ENCODE peak calls at places on chromosomes 3 and 15, in seven cellular contexts. I is esophagus squamous epithelium, B is cardiac fibroblast, A is tibial nerve, C is transverse colon, U is WTC11, O is adrenal gland. H is an unnamed sample.

GRCh38 chr3:38990621-38991020 is 61.1 kb downstream of the SCN11A start:
- DNase-seq in I (no peak), B (no peak), A (no peak), C (no peak), U (no peak), O (no peak), H (no peak)

GRCh38 chr15:66294932-66295235 is 1.5 kb downstream of the DIS3L start:
- DNase-seq in I (no peak), B (no peak), A (no peak), C (no peak), U (no peak), O (no peak), H (peak; percentile 32)

GRCh38 chr3:156334841-156335545 is 214.6 kb downstream of the KCNAB1 start:
- DNase-seq in I (no peak), B (no peak), A (no peak), C (no peak), U (no peak), O (no peak), H (no peak)

GRCh38 chr3:110521019-110521418 is 550.6 kb upstream of the NECTIN3 start:
- DNase-seq in I (no peak), B (peak; percentile 97), A (no peak), C (no peak), U (no peak), O (no peak), H (peak; percentile 88)

GRCh38 chr3:123372789-123373534 is 75.9 kb downstream of the ADCY5 start:
- DNase-seq in I (no peak), B (no peak), A (no peak), C (no peak), U (no peak), O (no peak), H (no peak)

GRCh38 chr3:13274125-13274873 is 145.8 kb downstream of the NUP210 start:
- DNase-seq in I (no peak), B (no peak), A (no peak), C (no peak), U (peak; percentile 11), O (no peak), H (no peak)

GRCh38 chr15:57668074-57668473 is 38.4 kb upstream of the POLR2M start:
- DNase-seq in I (no peak), B (no peak), A (no peak), C (no peak), U (no peak), O (no peak), H (no peak)

GRCh38 chr15:95017950-95018349 is 786.6 kb downstream of the MCTP2 start:
- DNase-seq in I (no peak), B (peak; percentile 48), A (peak; percentile 31), C (peak; percentile 16), U (peak; percentile 34), O (peak; percentile 84), H (peak; percentile 67)

GRCh38 chr3:50327943-50328691 is at the start of gene TUSC2:
- DNase-seq in I (peak; percentile 78), B (peak; percentile 97), A (peak; percentile 98), C (peak; percentile 99), U (peak; percentile 96), O (peak; percentile 99), H (peak; percentile 97)

GRCh38 chr15:101698314-101698713 is 26.0 kb downstream of the TARS3 start:
- DNase-seq in I (no peak), B (no peak), A (no peak), C (no peak), U (no peak), O (no peak), H (peak; percentile 64)

GRCh38 chr3:119350114-119350513 is 55.9 kb downstream of the ARHGAP31 start:
- DNase-seq in I (no peak), B (peak; percentile 46), A (no peak), C (no peak), U (peak; percentile 66), O (peak; percentile 56), H (no peak)

GRCh38 chr15:96130734-96131133 is 199.8 kb upstream of the NR2F2 start:
- DNase-seq in I (no peak), B (no peak), A (no peak), C (no peak), U (no peak), O (no peak), H (no peak)

GRCh38 chr3:150367771-150368170 is 40.3 kb upstream of the TSC22D2 start:
- DNase-seq in I (no peak), B (peak; percentile 40), A (no peak), C (no peak), U (no peak), O (no peak), H (no peak)

GRCh38 chr3:150371741-150372254 is 36.3 kb upstream of the TSC22D2 start:
- DNase-seq in I (no peak), B (peak; percentile 100), A (no peak), C (peak; percentile 44), U (no peak), O (peak; percentile 86), H (peak; percentile 96)

GRCh38 chr3:150370982-150371381 is 37.1 kb upstream of the TSC22D2 start:
- DNase-seq in I (no peak), B (peak; percentile 46), A (no peak), C (no peak), U (no peak), O (no peak), H (no peak)

GRCh38 chr3:150372320-150373118 is 35.6 kb upstream of the TSC22D2 start:
- DNase-seq in I (no peak), B (peak; percentile 55), A (no peak), C (no peak), U (no peak), O (no peak), H (no peak)

DNA sequence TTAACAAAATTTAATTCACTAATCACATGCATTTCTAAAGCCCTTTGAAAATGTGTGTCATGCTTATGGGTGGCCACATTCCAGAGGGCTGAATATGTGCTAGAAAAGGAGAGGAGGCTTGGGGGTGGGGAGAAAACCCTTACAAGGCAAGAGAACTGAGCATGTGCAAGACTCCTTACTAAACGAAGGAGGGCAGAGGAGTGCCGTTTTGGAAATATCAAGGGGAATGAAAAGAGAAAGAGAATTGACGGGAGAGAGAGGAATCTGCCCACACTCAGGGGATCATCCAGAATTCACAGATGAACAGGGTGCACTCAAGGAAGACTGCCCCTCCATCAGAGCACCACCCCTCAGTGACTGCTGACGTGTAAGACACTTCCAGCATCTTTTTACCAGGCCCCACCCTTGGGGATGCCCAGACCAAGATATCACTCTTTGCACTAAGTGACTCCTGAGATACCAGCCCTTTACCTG is 37.9 kb upstream of the TSC22D2 start:
- DNase-seq in I (no peak), B (peak; percentile 98), A (no peak), C (peak; percentile 39), U (peak; percentile 27), O (peak; percentile 82), H (peak; percentile 95)
- TF ChIP-seq CTCF in I (no peak), B (peak; percentile 6), A (no peak), C (no peak), U (no peak), O (peak; percentile 21), H (no peak)

DNA sequence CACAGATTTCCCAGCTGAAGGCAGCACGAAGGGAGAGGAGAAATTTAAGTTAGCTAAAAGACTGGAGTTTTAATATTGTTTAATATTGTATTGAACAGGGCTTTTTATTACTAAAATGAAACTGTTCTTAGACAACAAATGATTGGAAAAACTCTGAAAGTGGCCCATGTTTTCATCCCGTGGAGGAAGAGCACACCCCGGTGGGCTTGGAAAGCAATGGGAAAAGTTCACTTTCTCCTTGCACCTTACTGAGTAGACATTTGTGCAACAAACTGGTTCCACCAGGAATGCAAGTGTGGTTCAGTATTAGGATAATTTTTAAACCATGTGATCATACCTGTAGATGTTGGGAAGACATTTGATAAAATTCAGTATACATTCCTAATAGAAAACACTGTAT is 8.2 kb upstream of the ESYT3 start:
- DNase-seq in I (no peak), B (peak; percentile 41), A (no peak), C (no peak), U (no peak), O (no peak), H (no peak)
- TF ChIP-seq CTCF in I (peak; percentile 11), B (peak; percentile 45), A (peak; percentile 48), C (no peak), U (no peak), O (peak; percentile 47), H (no peak)

GRCh38 chr3:62655319-62656063 is 219.7 kb downstream of the CADPS start:
- DNase-seq in I (no peak), B (no peak), A (no peak), C (no peak), U (no peak), O (no peak), H (no peak)

GRCh38 chr3:62653806-62654205 is 221.4 kb downstream of the CADPS start:
- DNase-seq in I (no peak), B (no peak), A (no peak), C (no peak), U (no peak), O (no peak), H (no peak)

GRCh38 chr3:62662680-62663079 is 212.5 kb downstream of the CADPS start:
- DNase-seq in I (no peak), B (no peak), A (no peak), C (no peak), U (no peak), O (no peak), H (no peak)

GRCh38 chr3:62659660-62660059 is 215.6 kb downstream of the CADPS start:
- DNase-seq in I (no peak), B (no peak), A (no peak), C (no peak), U (no peak), O (no peak), H (no peak)
- TF ChIP-seq CTCF in I (no peak), B (no peak), A (no peak), C (no peak), U (no peak), O (no peak), H (no peak)

GRCh38 chr15:52162876-52163275 is 28.3 kb downstream of the GNB5 start:
- DNase-seq in I (no peak), B (no peak), A (no peak), C (no peak), U (no peak), O (no peak), H (no peak)

GRCh38 chr15:52164631-52165265 is 26.4 kb downstream of the GNB5 start:
- DNase-seq in I (no peak), B (peak; percentile 30), A (no peak), C (no peak), U (no peak), O (no peak), H (no peak)

GRCh38 chr15:52162260-52162659 is 28.9 kb downstream of the GNB5 start:
- DNase-seq in I (no peak), B (no peak), A (no peak), C (no peak), U (no peak), O (no peak), H (no peak)

GRCh38 chr15:52161406-52161966 is 29.7 kb downstream of the GNB5 start:
- DNase-seq in I (no peak), B (no peak), A (no peak), C (no peak), U (no peak), O (peak; percentile 44), H (no peak)

GRCh38 chr15:52163321-52164190 is 27.6 kb downstream of the GNB5 start:
- DNase-seq in I (no peak), B (no peak), A (no peak), C (no peak), U (peak; percentile 80), O (peak; percentile 50), H (no peak)
- TF ChIP-seq CTCF in I (no peak), B (peak; percentile 20), A (no peak), C (no peak), U (peak; percentile 44), O (no peak), H (no peak)

H was measured in MCF 10A.